ENCODE peak calls at places on chromosomes 13 and 19, in five cellular contexts. B, W, Q, D and P are unnamed samples.

GRCh38 chr13:28981530-28981929 is 161.4 kb downstream of the MTUS2 start:
- DNase-seq in B (peak; percentile 58), W (no peak), Q (no peak), D (no peak), P (no peak)

GRCh38 chr13:111650626-111651025 is 330.2 kb downstream of the TEX29 start:
- DNase-seq in B (no peak), W (no peak), Q (no peak), D (no peak), P (no peak)

GRCh38 chr19:23482829-23483228 is 87.6 kb upstream of the ZNF91 start:
- DNase-seq in B (no peak), W (no peak), Q (no peak), D (no peak), P (no peak)

GRCh38 chr19:57888494-57889231 is at the start of gene ZNF814:
- DNase-seq in B (peak; percentile 86), W (peak; percentile 89), Q (peak; percentile 66), D (peak; percentile 84), P (peak; percentile 3)

GRCh38 chr19:37413243-37414084 is 42.6 kb downstream of the ZNF527 start:
- DNase-seq in B (no peak), W (no peak), Q (no peak), D (no peak), P (no peak)

GRCh38 chr19:50427997-50428425 is 4.7 kb upstream of the MYBPC2 start:
- DNase-seq in B (peak; percentile 85), W (peak; percentile 73), Q (no peak), D (peak; percentile 69), P (no peak)

GRCh38 chr13:59120297-59120843 is 1043.4 kb downstream of the DIAPH3 start:
- DNase-seq in B (no peak), W (no peak), Q (no peak), D (peak; percentile 60), P (no peak)

GRCh38 chr19:1177322-1178114 is 3.5 kb upstream of the SBNO2 start:
- DNase-seq in B (no peak), W (peak; percentile 98), Q (peak; percentile 94), D (peak; percentile 97), P (no peak)

GRCh38 chr13:21413013-21413412 is 46.1 kb downstream of the ZDHHC20 start:
- DNase-seq in B (no peak), W (peak; percentile 30), Q (no peak), D (peak; percentile 17), P (no peak)

GRCh38 chr13:44679602-44680001 is 103.5 kb upstream of the TSC22D1 start:
- DNase-seq in B (no peak), W (peak; percentile 35), Q (no peak), D (peak; percentile 73), P (no peak)

GRCh38 chr19:1856698-1857603 is 6.4 kb downstream of the KLF16 start:
- DNase-seq in B (peak; percentile 82), W (peak; percentile 96), Q (peak; percentile 93), D (peak; percentile 70), P (peak; percentile 54)

GRCh38 chr19:56508282-56508778 is 675 bp downstream of the ZNF471 start:
- DNase-seq in B (no peak), W (no peak), Q (no peak), D (no peak), P (no peak)

GRCh38 chr19:38556521-38557174 is 61.1 kb downstream of the MAP4K1 start:
- DNase-seq in B (no peak), W (peak; percentile 30), Q (no peak), D (no peak), P (no peak)

GRCh38 chr19:58511353-58512208 is at the start of gene SLC27A5:
- DNase-seq in B (no peak), W (no peak), Q (no peak), D (no peak), P (no peak)

DNA sequence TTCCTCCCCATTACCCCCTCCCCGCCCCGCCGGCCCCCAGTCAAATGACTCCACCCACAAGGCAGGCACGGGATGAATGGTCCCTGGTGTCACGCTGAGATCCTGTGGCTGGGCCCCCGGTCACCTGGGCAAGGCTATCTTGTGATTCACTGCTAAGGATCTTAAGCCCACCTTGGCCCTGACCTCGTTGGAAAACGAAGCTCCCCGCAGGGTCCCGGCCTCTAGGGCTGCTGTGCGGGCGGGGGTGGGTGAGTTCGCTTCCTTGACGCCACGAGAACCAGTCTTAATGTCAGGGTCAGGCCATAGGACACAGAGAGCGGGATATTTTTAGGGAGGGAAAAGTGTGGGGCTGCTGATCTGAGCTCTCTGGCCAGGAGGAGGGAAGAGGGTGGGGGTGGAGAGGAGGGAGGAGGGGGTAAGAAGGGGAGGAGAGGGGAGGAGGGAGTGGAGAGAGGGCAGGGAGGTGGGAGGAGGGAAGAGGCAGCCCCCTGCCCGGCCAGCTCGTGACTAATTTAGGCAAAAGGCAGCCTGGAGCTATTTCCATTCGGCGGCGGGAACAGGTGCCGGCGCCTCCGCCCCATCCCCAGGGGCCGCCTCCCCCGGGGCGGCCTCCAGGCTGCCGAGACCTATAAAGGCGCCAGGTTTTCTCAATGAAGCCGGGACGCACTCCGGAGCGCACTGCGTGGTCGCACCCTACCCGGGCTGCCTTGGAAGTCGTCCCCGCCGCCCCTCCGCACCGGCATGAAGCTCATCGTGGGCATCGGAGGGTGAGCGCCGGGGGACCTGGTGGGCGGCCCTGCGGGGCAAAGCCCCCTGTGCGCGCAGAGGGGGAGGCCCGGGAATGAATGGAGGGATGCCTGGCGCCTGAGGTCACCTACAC is at the start of gene NMRK2:
- DNase-seq in B (peak; percentile 66), W (no peak), Q (no peak), D (no peak), P (no peak)
- H3K27ac ChIP-seq in B (peak within 1 kb of the TSS; percentile 90), W (no peak within 1 kb of the TSS), Q (no peak within 1 kb of the TSS), D (no peak within 1 kb of the TSS), P (no peak within 1 kb of the TSS)

DNA sequence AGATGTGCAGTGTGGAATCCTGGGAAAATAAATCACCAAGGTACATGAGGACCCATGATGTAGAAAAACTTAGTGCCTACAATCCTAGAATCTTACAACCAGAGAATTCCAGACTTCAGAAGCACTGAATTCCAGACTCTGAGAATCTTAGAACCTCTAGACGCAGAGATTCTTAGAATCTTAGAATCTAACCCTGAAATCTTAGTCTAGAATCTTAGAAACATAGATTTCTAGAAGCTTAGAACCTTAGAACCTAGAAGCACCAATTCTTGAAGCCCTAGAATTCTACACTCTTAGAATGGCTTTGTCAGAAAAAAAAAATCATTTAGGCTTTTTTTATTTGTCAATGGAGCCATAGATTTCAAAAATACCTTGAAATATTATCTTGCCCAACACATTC is 6.0 kb downstream of the CEACAM16 start:
- DNase-seq in B (no peak), W (no peak), Q (no peak), D (no peak), P (no peak)
- H3K27ac ChIP-seq in B (no peak overlapping the region), W (no peak overlapping the region), Q (no peak overlapping the region), D (no peak overlapping the region), P (no peak overlapping the region)

GRCh38 chr19:21604941-21605548 is 99.6 kb downstream of the ZNF429 start:
- DNase-seq in B (no peak), W (peak; percentile 12), Q (no peak), D (no peak), P (no peak)
- H3K27ac ChIP-seq in B (peak overlapping the region; percentile 90), W (no peak overlapping the region), Q (no peak overlapping the region), D (peak overlapping the region; percentile 7), P (peak overlapping the region; percentile 73)

GRCh38 chr13:27446986-27447583 is 3.3 kb downstream of the MTIF3 start:
- DNase-seq in B (no peak), W (no peak), Q (no peak), D (no peak), P (no peak)

GRCh38 chr13:27437126-27437525 is 12.7 kb downstream of the GTF3A start:
- DNase-seq in B (no peak), W (no peak), Q (no peak), D (no peak), P (no peak)

GRCh38 chr13:27442797-27443196 is 7.6 kb downstream of the MTIF3 start:
- DNase-seq in B (no peak), W (no peak), Q (no peak), D (no peak), P (no peak)

GRCh38 chr13:27440408-27440807 is 10.0 kb downstream of the MTIF3 start:
- DNase-seq in B (no peak), W (no peak), Q (no peak), D (no peak), P (no peak)

DNA sequence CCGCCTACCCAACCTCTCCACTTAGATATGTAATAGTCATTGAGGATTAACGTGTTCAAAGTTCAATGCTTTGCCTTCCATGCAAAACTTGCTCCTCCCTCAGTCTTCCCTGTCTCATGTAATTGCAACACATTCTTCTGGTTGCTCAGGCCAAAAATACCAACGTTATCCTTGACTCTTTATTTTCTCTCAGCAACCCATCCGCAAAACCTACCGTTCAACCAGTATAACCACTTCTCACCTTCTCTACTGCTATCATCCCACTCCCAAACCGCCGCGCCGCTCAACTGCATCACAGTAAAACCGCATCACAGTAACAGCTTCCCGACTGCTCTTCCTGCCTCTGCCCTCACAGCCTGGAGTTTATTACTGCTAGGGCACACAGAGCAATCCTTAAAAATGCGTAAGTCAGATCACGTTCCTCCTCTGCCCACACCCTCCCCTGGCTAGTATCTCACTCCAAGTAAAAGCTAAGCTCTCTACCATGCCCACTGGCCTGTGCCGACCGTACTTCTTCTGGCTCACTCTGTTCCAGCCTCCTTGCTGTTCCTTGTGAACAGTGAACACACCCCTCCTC is 8.2 kb downstream of the MTIF3 start:
- DNase-seq in B (no peak), W (no peak), Q (no peak), D (no peak), P (no peak)
- H3K27ac ChIP-seq in B (no peak overlapping the region), W (no peak overlapping the region), Q (no peak overlapping the region), D (no peak overlapping the region), P (no peak overlapping the region)